ENCODE peak calls at places on chromosomes 7 and 10, in ten cellular contexts. V, D, Y, E, X, B, J, F, U and Z are unnamed samples.

GRCh38 chr7:18770154-18770807 is 274.7 kb downstream of the HDAC9 start:
- DNase-seq in J (no peak), X (no peak), Y (no peak), F (no peak), V (no peak), B (no peak), U (no peak), D (no peak), E (peak; percentile 81), Z (no peak)

GRCh38 chr7:133633055-133633454 is 380.2 kb downstream of the EXOC4 start:
- DNase-seq in Y (no peak), J (no peak), F (no peak), V (no peak), U (no peak), D (no peak), E (peak; percentile 67), B (no peak), X (no peak), Z (no peak)

GRCh38 chr7:101200504-101200861 is 353 bp downstream of the MOGAT3 start:
- DNase-seq in J (no peak), E (no peak), D (no peak), F (no peak), U (no peak), X (no peak), Y (no peak), V (no peak), B (no peak), Z (no peak)

GRCh38 chr10:68154211-68154497 is 44.9 kb downstream of the MYPN start:
- DNase-seq in J (peak; percentile 29), F (no peak), B (no peak), D (no peak), E (peak; percentile 85), X (no peak), V (peak; percentile 77), Y (peak; percentile 80), U (no peak), Z (no peak)

GRCh38 chr7:48295572-48295971 is 124.3 kb downstream of the ABCA13 start:
- DNase-seq in J (no peak), V (no peak), Y (no peak), B (no peak), U (no peak), E (no peak), X (no peak), D (no peak), F (no peak), Z (no peak)

GRCh38 chr10:100265821-100266485 is 1.5 kb downstream of the CWF19L1 start:
- DNase-seq in J (no peak), E (no peak), B (no peak), Y (no peak), V (no peak), X (no peak), F (no peak), D (no peak), U (no peak), Z (no peak)

GRCh38 chr10:73485320-73485719 is 10.5 kb downstream of the PPP3CB start:
- DNase-seq in V (no peak), J (no peak), U (no peak), B (no peak), X (no peak), E (no peak), Y (no peak), D (no peak), F (no peak), Z (no peak)

GRCh38 chr10:11772575-11773288 is 30.6 kb downstream of the ECHDC3 start:
- DNase-seq in Y (no peak), V (no peak), E (peak; percentile 12), U (no peak), B (no peak), X (no peak), F (no peak), J (no peak), D (no peak), Z (no peak)

GRCh38 chr10:86234102-86234501 is 132.5 kb downstream of the GRID1 start:
- DNase-seq in Y (no peak), X (no peak), J (no peak), V (no peak), F (no peak), B (no peak), D (no peak), U (no peak), E (no peak), Z (no peak)

GRCh38 chr10:75211007-75211735 is 575 bp downstream of the VDAC2 start:
- DNase-seq in D (no peak), X (no peak), U (peak; percentile 42), V (no peak), Y (no peak), J (peak; percentile 68), B (peak; percentile 36), E (peak; percentile 57), F (no peak), Z (no peak)
- TF ChIP-seq POLR2A in D (no peak), X (peak; percentile 53), U (no peak), V (no peak), Y (no peak), J (no peak), B (no peak), E (peak; percentile 21), F (no peak), Z (no peak)

GRCh38 chr7:75639893-75640600 is 98.7 kb downstream of the HIP1 start:
- DNase-seq in B (no peak), D (no peak), Y (no peak), E (no peak), V (no peak), X (no peak), F (no peak), J (no peak), U (no peak), Z (no peak)
- H3K27ac ChIP-seq in B (peak overlapping the region; percentile 96), D (peak overlapping the region; percentile 58), Y (no peak overlapping the region), E (no peak overlapping the region), V (no peak overlapping the region), X (peak overlapping the region; percentile 68), F (peak overlapping the region; percentile 48), J (peak overlapping the region; percentile 94), U (no peak overlapping the region), Z (peak overlapping the region; percentile 84)

GRCh38 chr10:29603516-29603915 is 31.3 kb downstream of the SVIL start:
- DNase-seq in J (no peak), B (no peak), E (no peak), U (no peak), X (no peak), Y (no peak), V (no peak), D (no peak), F (no peak), Z (no peak)

GRCh38 chr10:29598861-29599311 is 35.9 kb downstream of the SVIL start:
- DNase-seq in J (no peak), D (peak; percentile 60), X (no peak), V (peak; percentile 71), Y (no peak), E (peak; percentile 71), B (no peak), F (no peak), U (no peak), Z (no peak)

GRCh38 chr10:29600821-29601220 is 34.0 kb downstream of the SVIL start:
- DNase-seq in Y (no peak), X (no peak), V (no peak), B (no peak), U (no peak), J (no peak), F (no peak), D (no peak), E (no peak), Z (peak; percentile 7)

GRCh38 chr10:29596826-29597225 is 37.9 kb downstream of the SVIL start:
- DNase-seq in U (no peak), D (no peak), Y (no peak), E (no peak), X (no peak), B (no peak), V (no peak), J (no peak), F (no peak), Z (no peak)

DNA sequence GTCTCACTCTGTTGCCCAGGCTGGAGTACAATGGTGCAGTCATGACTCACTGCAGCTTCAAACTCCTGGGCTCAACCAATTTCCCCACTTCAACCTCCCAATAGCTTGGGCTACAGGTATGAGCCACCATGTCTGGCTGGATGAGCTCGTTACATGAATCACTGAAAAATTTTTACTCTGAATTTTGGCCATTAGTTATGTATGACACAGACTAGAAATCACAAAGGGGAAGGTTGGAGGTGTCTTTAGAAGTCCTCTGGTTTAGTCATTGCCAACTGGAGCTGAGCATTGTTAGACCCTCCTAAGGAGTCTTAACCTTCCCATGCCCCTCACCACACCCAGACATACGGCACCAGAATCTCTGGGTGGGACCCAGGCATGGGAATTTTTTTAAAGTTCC is 34.7 kb downstream of the SVIL start:
- DNase-seq in B (no peak), V (no peak), D (no peak), F (peak; percentile 8), U (no peak), X (no peak), Y (no peak), J (no peak), E (peak; percentile 30), Z (no peak)
- H3K4me1 ChIP-seq in B (no peaks in the 10 kb centered on the region), V (peaks cover 35% of the 10 kb centered on the region), D (peaks cover 7% of the 10 kb centered on the region), F (no peaks in the 10 kb centered on the region), U (no peaks in the 10 kb centered on the region), X (no peaks in the 10 kb centered on the region), Y (peaks cover 4% of the 10 kb centered on the region), J (no peaks in the 10 kb centered on the region), E (peaks cover 12% of the 10 kb centered on the region), Z (no peaks in the 10 kb centered on the region)

DNA sequence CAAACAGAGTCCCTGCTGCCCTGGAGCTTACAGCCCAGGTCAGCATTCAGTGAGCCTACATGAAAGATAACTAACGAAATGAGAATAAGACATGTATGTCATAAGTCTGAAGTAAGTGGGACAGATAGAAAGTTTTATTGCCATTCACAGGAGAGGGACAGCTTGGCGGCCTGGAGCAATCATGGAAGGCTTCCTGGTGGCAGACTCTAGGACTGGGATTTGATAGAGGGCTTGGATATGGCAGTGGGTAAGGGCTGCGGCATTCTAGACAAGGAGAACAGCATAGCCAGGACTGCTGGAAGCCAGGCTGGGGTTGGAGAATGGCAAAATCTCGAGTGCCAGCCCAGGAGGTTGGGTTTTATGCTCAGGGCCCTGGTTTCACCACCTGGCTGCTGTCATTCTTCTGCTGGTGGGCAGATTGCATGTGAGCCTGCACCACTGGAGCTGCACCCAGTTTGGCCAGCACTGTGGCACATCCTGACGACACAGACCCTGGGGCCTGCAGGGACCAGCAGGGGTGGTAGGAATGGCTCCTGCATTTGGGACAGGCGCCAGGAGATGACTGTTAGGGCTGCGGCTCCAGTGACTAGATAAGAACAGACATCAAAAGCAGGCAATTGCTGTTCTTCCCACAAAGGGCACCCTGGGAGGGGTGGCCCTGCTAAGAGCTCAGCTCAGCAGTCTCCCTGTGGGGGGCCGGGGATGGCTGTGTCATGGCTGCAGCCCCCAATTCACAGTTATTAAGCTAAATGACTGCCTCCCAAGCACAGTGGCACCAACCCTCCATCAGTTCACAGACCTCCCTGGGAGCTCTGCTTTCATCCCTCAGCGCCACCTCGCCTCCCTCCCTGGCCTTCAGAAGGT is 161.1 kb downstream of the RPS24 start:
- DNase-seq in E (peak; percentile 57), D (no peak), X (no peak), V (no peak), Y (no peak), J (no peak), F (no peak), B (no peak), U (no peak), Z (no peak)
- TF ChIP-seq POLR2A in E (no peak), D (no peak), X (no peak), V (no peak), Y (no peak), J (no peak), F (no peak), B (no peak), U (no peak), Z (no peak)